ENCODE peak calls at places on chromosome 20, in ten cellular contexts. R is right atrium auricular region; G is stomach; J is pancreas; S is psoas muscle; Z is CD8-positive, alpha-beta T cell; H is OCI-LY7; N is lung; B is ovary; M is upper lobe of right lung. V is an unnamed sample.

GRCh38 chr20:986733-987355 is 15.3 kb downstream of the RSPO4 start:
- DNase-seq in R (no peak), G (no peak), J (no peak), S (no peak), Z (no peak), H (no peak), N (no peak), B (no peak), M (no peak), V (no peak)

GRCh38 chr20:48143435-48144081 is 358.3 kb upstream of the SULF2 start:
- DNase-seq in R (no peak), G (no peak), J (no peak), S (no peak), Z (no peak), H (no peak), N (no peak), B (no peak), M (no peak), V (no peak)

GRCh38 chr20:13581451-13581850 is 57.3 kb downstream of the TASP1 start:
- DNase-seq in R (no peak), G (no peak), J (no peak), S (no peak), Z (no peak), H (no peak), N (no peak), B (no peak), M (no peak), V (no peak)

GRCh38 chr20:18625907-18626655 is 38.2 kb downstream of the DTD1 start:
- DNase-seq in R (no peak), G (no peak), J (no peak), S (no peak), Z (no peak), H (no peak), N (no peak), B (no peak), M (no peak), V (no peak)

GRCh38 chr20:20130399-20130798 is 78.1 kb downstream of the CFAP61 start:
- DNase-seq in R (no peak), G (no peak), J (no peak), S (no peak), Z (no peak), H (peak; percentile 16), N (no peak), B (no peak), M (no peak), V (no peak)

GRCh38 chr20:48698507-48699267 is 129.1 kb downstream of the PREX1 start:
- DNase-seq in R (no peak), G (no peak), J (peak; percentile 24), S (no peak), Z (no peak), H (no peak), N (no peak), B (no peak), M (peak; percentile 8), V (no peak)

GRCh38 chr20:18252597-18253451 is 35.5 kb upstream of the ZNF133 start:
- DNase-seq in R (no peak), G (no peak), J (no peak), S (no peak), Z (no peak), H (no peak), N (peak; percentile 61), B (no peak), M (no peak), V (peak; percentile 61)

GRCh38 chr20:3354247-3354646 is 53.2 kb downstream of the DNAAF9 start:
- DNase-seq in R (no peak), G (no peak), J (no peak), S (no peak), Z (no peak), H (no peak), N (no peak), B (no peak), M (no peak), V (no peak)

GRCh38 chr20:9510926-9511325 is 3.5 kb upstream of the LAMP5 start:
- DNase-seq in R (no peak), G (no peak), J (no peak), S (no peak), Z (no peak), H (peak; percentile 1), N (no peak), B (no peak), M (no peak), V (no peak)

GRCh38 chr20:11158589-11158988 is 484.8 kb upstream of the JAG1 start:
- DNase-seq in R (no peak), G (no peak), J (no peak), S (no peak), Z (no peak), H (no peak), N (no peak), B (no peak), M (no peak), V (no peak)

GRCh38 chr20:4147319-4147718 is 132.0 kb upstream of the RNF24 start:
- DNase-seq in R (no peak), G (no peak), J (no peak), S (no peak), Z (no peak), H (no peak), N (no peak), B (no peak), M (no peak), V (no peak)

GRCh38 chr20:48380661-48381060 is 447.1 kb downstream of the PREX1 start:
- DNase-seq in R (no peak), G (no peak), J (no peak), S (no peak), Z (no peak), H (no peak), N (no peak), B (no peak), M (no peak), V (no peak)

GRCh38 chr20:61581825-61582188 is 329.7 kb downstream of the CDH4 start:
- DNase-seq in R (no peak), G (no peak), J (no peak), S (no peak), Z (no peak), H (no peak), N (no peak), B (no peak), M (no peak), V (no peak)

GRCh38 chr20:45555198-45555597 is 8.0 kb upstream of the EPPIN start:
- DNase-seq in R (no peak), G (no peak), J (no peak), S (no peak), Z (no peak), H (no peak), N (no peak), B (no peak), M (no peak), V (no peak)

GRCh38 chr20:48538058-48538825 is 289.6 kb downstream of the PREX1 start:
- DNase-seq in R (no peak), G (peak; percentile 44), J (no peak), S (no peak), Z (no peak), H (no peak), N (peak; percentile 44), B (no peak), M (no peak), V (peak; percentile 79)

GRCh38 chr20:38130687-38131587 is 34.1 kb downstream of the TGM2 start:
- DNase-seq in R (no peak), G (no peak), J (peak; percentile 33), S (no peak), Z (no peak), H (no peak), N (no peak), B (no peak), M (peak; percentile 49), V (no peak)
- H3K27ac ChIP-seq in R (no peak overlapping the region), G (no peak overlapping the region), J (no peak overlapping the region), S (no peak overlapping the region), Z (no peak overlapping the region), H (no peak overlapping the region), N (no peak overlapping the region), B (no peak overlapping the region), M (no peak overlapping the region), V (no peak overlapping the region)

DNA sequence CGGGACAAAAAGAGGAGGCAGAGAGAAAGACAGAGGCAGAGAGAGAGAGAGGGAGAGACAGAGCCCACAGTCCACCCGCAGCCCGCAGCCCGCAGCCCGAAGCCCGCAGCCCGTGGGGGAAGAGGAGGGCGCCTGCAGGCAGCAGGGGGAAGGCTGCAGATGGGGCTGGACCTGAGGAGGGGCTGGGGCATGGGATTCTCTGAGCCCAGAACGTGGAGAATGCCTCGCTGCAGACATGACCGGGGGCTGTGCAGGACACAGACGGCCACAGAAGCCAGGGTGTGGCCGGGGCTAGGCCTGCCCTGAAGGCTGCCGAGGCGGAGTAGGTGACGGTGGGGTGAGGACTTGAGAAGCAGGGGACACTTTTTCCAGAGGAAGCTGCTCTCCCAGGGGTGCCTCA is 6.5 kb upstream of the SLCO4A1 start:
- DNase-seq in R (no peak), G (no peak), J (no peak), S (no peak), Z (no peak), H (no peak), N (no peak), B (no peak), M (no peak), V (no peak)
- H3K4me3 ChIP-seq in R (no peak overlapping the region), G (no peak overlapping the region), J (no peak overlapping the region), S (no peak overlapping the region), Z (no peak overlapping the region), H (no peak overlapping the region), N (no peak overlapping the region), B (no peak overlapping the region), M (no peak overlapping the region), V (no peak overlapping the region)

GRCh38 chr20:23637282-23638221 is at the start of gene CST3:
- DNase-seq in R (peak; percentile 89), G (peak; percentile 91), J (peak; percentile 92), S (peak; percentile 93), Z (no peak), H (no peak), N (peak; percentile 93), B (peak; percentile 92), M (peak; percentile 96), V (peak; percentile 83)
- H3K27ac ChIP-seq in R (peak within 1 kb of the TSS; percentile 98), G (peak within 1 kb of the TSS; percentile 99), J (peak within 1 kb of the TSS; percentile 64), S (peak within 1 kb of the TSS; percentile 100), Z (no peak within 1 kb of the TSS), H (no peak within 1 kb of the TSS), N (peak within 1 kb of the TSS; percentile 93), B (peak within 1 kb of the TSS; percentile 26), M (peak within 1 kb of the TSS; percentile 96), V (peak within 1 kb of the TSS; percentile 89)

GRCh38 chr20:35489717-35490116 is 34.3 kb downstream of the CEP250 start:
- DNase-seq in R (no peak), G (no peak), J (no peak), S (no peak), Z (no peak), H (no peak), N (no peak), B (no peak), M (no peak), V (no peak)

GRCh38 chr20:35491823-35492222 is 36.4 kb downstream of the CEP250 start:
- DNase-seq in R (no peak), G (no peak), J (no peak), S (no peak), Z (no peak), H (no peak), N (no peak), B (no peak), M (no peak), V (no peak)

GRCh38 chr20:35487479-35487878 is 32.1 kb downstream of the CEP250 start:
- DNase-seq in R (no peak), G (no peak), J (no peak), S (no peak), Z (no peak), H (no peak), N (no peak), B (no peak), M (no peak), V (no peak)

GRCh38 chr20:35492352-35492751 is 37.0 kb downstream of the CEP250 start:
- DNase-seq in R (no peak), G (no peak), J (no peak), S (no peak), Z (no peak), H (no peak), N (no peak), B (no peak), M (peak; percentile 15), V (no peak)

GRCh38 chr20:35490736-35491181 is 35.4 kb downstream of the CEP250 start:
- DNase-seq in R (no peak), G (no peak), J (no peak), S (no peak), Z (peak; percentile 75), H (peak; percentile 88), N (peak; percentile 40), B (no peak), M (no peak), V (no peak)
- H3K4me3 ChIP-seq in R (no peak overlapping the region), G (peak overlapping the region; percentile 37), J (peak overlapping the region; percentile 30), S (peak overlapping the region; percentile 40), Z (peak overlapping the region; percentile 94), H (peak overlapping the region; percentile 85), N (peak overlapping the region; percentile 19), B (no peak overlapping the region), M (peak overlapping the region; percentile 51), V (no peak overlapping the region)